ENCODE peak calls at places on chromosomes 7 and 10, in nine cellular contexts. H, R, C, N, P, W, Y, Q and V are unnamed samples.

GRCh38 chr7:95322874-95323273 is 1.5 kb downstream of the PON1 start:
- DNase-seq in Y (no peak), P (no peak), C (no peak), W (no peak), Q (no peak), N (peak), H (no peak), R (no peak), V (no peak)

GRCh38 chr7:114082567-114082933 is 163.7 kb upstream of the PPP1R3A start:
- DNase-seq in P (no peak), N (no peak), Q (no peak), H (no peak), R (no peak), W (no peak), Y (no peak), C (no peak), V (no peak)

GRCh38 chr7:133796778-133797177 is 330.4 kb upstream of the LRGUK start:
- DNase-seq in W (no peak), P (no peak), Q (no peak), Y (no peak), C (no peak), R (no peak), N (no peak), H (no peak), V (no peak)

GRCh38 chr10:56763090-56763489 is 402.0 kb upstream of the ZWINT start:
- DNase-seq in W (no peak), Q (no peak), P (no peak), C (no peak), Y (no peak), N (no peak), R (no peak), H (no peak), V (no peak)

GRCh38 chr10:93701903-93702277 is 502 bp downstream of the FRA10AC1 start:
- DNase-seq in Y (no peak), Q (peak), P (no peak), R (peak), N (peak), W (no peak), C (peak), H (no peak), V (peak)

GRCh38 chr7:106054971-106055370 is 57.1 kb downstream of the SYPL1 start:
- DNase-seq in P (no peak), H (no peak), Q (no peak), C (no peak), N (no peak), R (no peak), W (no peak), Y (no peak), V (no peak)

GRCh38 chr7:139671967-139672366 is 105.8 kb downstream of the HIPK2 start:
- DNase-seq in W (no peak), R (no peak), Q (no peak), P (no peak), C (no peak), H (no peak), Y (no peak), N (no peak), V (no peak)

GRCh38 chr7:142461437-142461836 is 203.6 kb upstream of the PRSS58 start:
- DNase-seq in R (no peak), P (no peak), N (no peak), Q (peak), Y (no peak), C (no peak), H (no peak), W (no peak), V (no peak)

GRCh38 chr10:102261196-102261595 is 15.9 kb downstream of the GBF1 start:
- DNase-seq in P (no peak), N (no peak), Q (no peak), C (no peak), W (no peak), H (no peak), R (no peak), Y (no peak), V (no peak)

GRCh38 chr7:92612501-92612900 is 22.3 kb upstream of the FAM133B start:
- DNase-seq in W (no peak), P (no peak), Y (no peak), H (no peak), C (no peak), R (no peak), Q (no peak), N (no peak), V (no peak)

GRCh38 chr10:74949843-74950765 is 123.7 kb downstream of the KAT6B start:
- DNase-seq in Y (no peak), W (no peak), Q (no peak), C (no peak), N (no peak), P (no peak), R (no peak), H (no peak), V (no peak)